ENCODE peak calls at places on chromosome 11, in five cellular contexts. B is cardiac muscle cell, I is heart right ventricle, U is PC-3, V is right lobe of liver. A is an unnamed sample.

GRCh38 chr11:108705061-108705460 is 40.2 kb downstream of the DDX10 start:
- DNase-seq in B (no peak), U (no peak), V (no peak), I (no peak), A (no peak)

GRCh38 chr11:77093987-77094840 is 8.4 kb upstream of the OMP start:
- DNase-seq in I (no peak), B (no peak), V (no peak), U (no peak), A (no peak)

GRCh38 chr11:45684440-45684839 is 19.0 kb upstream of the CHST1 start:
- DNase-seq in V (no peak), B (no peak), U (no peak), I (no peak), A (no peak)

GRCh38 chr11:32262367-32262766 is 171.5 kb downstream of the RCN1 start:
- DNase-seq in B (no peak), I (no peak), U (no peak), V (no peak), A (no peak)

GRCh38 chr11:108147150-108147549 is 25.8 kb downstream of the ACAT1 start:
- DNase-seq in U (no peak), I (no peak), B (no peak), V (no peak), A (no peak)

GRCh38 chr11:47560431-47560830 is 5.0 kb upstream of the PTPMT1 start:
- DNase-seq in U (no peak), I (no peak), V (no peak), B (no peak), A (no peak)

GRCh38 chr11:76561245-76561644 is 109.3 kb downstream of the LRRC32 start:
- DNase-seq in V (no peak), I (no peak), U (no peak), B (no peak), A (no peak)

GRCh38 chr11:67662806-67663514 is 11.5 kb downstream of the ALDH3B2 start:
- DNase-seq in U (no peak), V (no peak), B (no peak), I (no peak), A (no peak)

GRCh38 chr11:3137486-3138177 is 27.5 kb downstream of the OSBPL5 start:
- DNase-seq in U (no peak), B (no peak), I (peak), V (no peak), A (no peak)

GRCh38 chr11:134837887-134838232 is 425.8 kb upstream of the B3GAT1 start:
- DNase-seq in I (no peak), B (no peak), V (no peak), U (no peak), A (no peak)

GRCh38 chr11:119373917-119374631 is 7.4 kb downstream of the USP2 start:
- DNase-seq in V (peak), B (peak), I (peak), U (peak), A (peak)

GRCh38 chr11:73157141-73158010 is 15.3 kb upstream of the FCHSD2 start:
- DNase-seq in B (peak), V (peak), I (peak), U (no peak), A (no peak)

GRCh38 chr11:18522388-18522787 is 4.4 kb downstream of the TSG101 start:
- DNase-seq in I (no peak), B (no peak), U (no peak), V (no peak), A (no peak)

GRCh38 chr11:68181719-68182451 is 31.2 kb downstream of the KMT5B start:
- DNase-seq in U (peak), V (no peak), I (no peak), B (peak), A (no peak)

GRCh38 chr11:103529217-103529684 is 420.0 kb downstream of the DYNC2H1 start:
- DNase-seq in B (no peak), I (no peak), V (no peak), U (peak), A (no peak)

GRCh38 chr11:78961186-78961782 is 386.6 kb upstream of the NARS2 start:
- DNase-seq in I (no peak), B (no peak), U (peak), V (no peak), A (no peak)

DNA sequence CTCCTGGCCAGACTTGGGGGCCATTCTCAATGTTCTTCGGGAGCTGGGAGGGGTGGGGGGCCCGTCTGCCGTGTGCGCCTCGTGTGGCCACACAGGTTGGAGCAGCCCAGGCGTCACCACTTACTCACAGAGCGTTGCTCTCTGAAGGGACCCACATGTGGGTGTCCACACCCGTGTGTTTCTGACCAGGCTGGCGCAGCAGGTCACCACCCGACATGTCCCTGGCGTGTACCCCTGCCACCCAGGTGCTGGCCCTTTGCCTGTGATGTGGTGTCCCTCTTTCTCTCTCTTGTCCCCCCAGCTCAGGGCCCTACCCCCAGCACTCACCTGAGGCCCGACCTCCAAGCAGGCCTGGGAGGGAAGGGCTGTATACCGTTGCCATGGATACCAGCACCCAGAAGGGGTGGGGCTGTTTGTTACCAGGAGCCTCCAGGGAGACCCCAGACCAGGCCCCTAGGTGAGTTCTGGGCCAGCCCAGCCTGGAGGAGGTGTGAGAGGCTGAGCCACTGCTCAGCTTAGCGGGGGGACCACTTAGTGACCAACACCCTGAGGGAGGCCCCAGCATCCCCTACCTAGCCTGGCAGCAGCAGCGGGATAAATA is 1.4 kb downstream of the LMNTD2 start:
- DNase-seq in I (no peak), V (no peak), U (no peak), B (no peak), A (no peak)
- H3K27ac ChIP-seq in I (no peak), V (peak), U (no peak), B (no peak), A (no peak)

GRCh38 chr11:104705475-104706195 is 192.6 kb downstream of the CASP12 start:
- DNase-seq in U (peak), B (no peak), V (peak), I (no peak), A (no peak)
- H3K4me3 ChIP-seq in U (no peak), B (no peak), V (no peak), I (no peak), A (no peak)

GRCh38 chr11:1631066-1631568 is 1.5 kb downstream of the KRTAP5-5 start:
- DNase-seq in B (no peak), I (no peak), V (no peak), U (no peak), A (no peak)
- TF ChIP-seq CTCF in B (no peak), I (no peak), V (no peak), U (no peak), A (no peak)

GRCh38 chr11:94641167-94641761 is 74.1 kb downstream of the PIWIL4 start:
- DNase-seq in I (peak), U (no peak), B (no peak), V (no peak), A (no peak)
- H3K27ac ChIP-seq in I (no peak), U (no peak), B (no peak), V (no peak), A (no peak)

GRCh38 chr11:64971421-64972233 is at the start of gene MAJIN:
- DNase-seq in U (peak), V (peak), I (peak), B (no peak), A (peak)
- H3K4me3 ChIP-seq in U (no peak), V (peak), I (peak), B (no peak), A (peak)